ENCODE peak calls at places on chromosomes 16 and 17, in nine cellular contexts. One of them, this sample, is unnamed.

GRCh38 chr16:77213542-77214108 is 14.4 kb downstream of the SYCE1L start:
- DNase-seq in AG10803: peak; percentile 83
- DNase-seq in AG04450: peak; percentile 37
- DNase-seq in upper lobe of right lung: no peak
- DNase-seq in endodermal cell: no peak
- DNase-seq in right lobe of liver: no peak
- DNase-seq in choroid plexus epithelial cell: peak; percentile 67
- DNase-seq in endothelial cell: no peak
- DNase-seq in IMR-90: peak; percentile 86
- DNase-seq in this sample: no peak

GRCh38 chr17:34637548-34638525 is 58.5 kb downstream of the TMEM132E start:
- DNase-seq in AG10803: peak; percentile 69
- DNase-seq in AG04450: peak; percentile 18
- DNase-seq in upper lobe of right lung: peak; percentile 88
- DNase-seq in endodermal cell: peak; percentile 97
- DNase-seq in right lobe of liver: peak; percentile 85
- DNase-seq in choroid plexus epithelial cell: peak; percentile 79
- DNase-seq in endothelial cell: peak; percentile 89
- DNase-seq in IMR-90: peak; percentile 56
- DNase-seq in this sample: peak; percentile 80

GRCh38 chr16:86585821-86586611 is 7.7 kb downstream of the FOXL1 start:
- DNase-seq in AG10803: peak; percentile 85
- DNase-seq in AG04450: peak; percentile 71
- DNase-seq in upper lobe of right lung: no peak
- DNase-seq in endodermal cell: no peak
- DNase-seq in right lobe of liver: no peak
- DNase-seq in choroid plexus epithelial cell: peak; percentile 86
- DNase-seq in endothelial cell: no peak
- DNase-seq in IMR-90: peak; percentile 93
- DNase-seq in this sample: no peak

GRCh38 chr17:37746617-37747016 is 1.8 kb upstream of the HNF1B start:
- DNase-seq in AG10803: no peak
- DNase-seq in AG04450: no peak
- DNase-seq in upper lobe of right lung: no peak
- DNase-seq in endodermal cell: no peak
- DNase-seq in right lobe of liver: no peak
- DNase-seq in choroid plexus epithelial cell: no peak
- DNase-seq in endothelial cell: no peak
- DNase-seq in IMR-90: no peak
- DNase-seq in this sample: no peak

GRCh38 chr16:56477096-56477878 is 25.9 kb downstream of the OGFOD1 start:
- DNase-seq in AG10803: peak; percentile 87
- DNase-seq in AG04450: peak; percentile 58
- DNase-seq in upper lobe of right lung: no peak
- DNase-seq in endodermal cell: no peak
- DNase-seq in right lobe of liver: no peak
- DNase-seq in choroid plexus epithelial cell: peak; percentile 96
- DNase-seq in endothelial cell: no peak
- DNase-seq in IMR-90: peak; percentile 93
- DNase-seq in this sample: no peak

GRCh38 chr17:45316271-45317112 is at the start of gene MAP3K14:
- DNase-seq in AG10803: peak; percentile 78
- DNase-seq in AG04450: no peak
- DNase-seq in upper lobe of right lung: peak; percentile 92
- DNase-seq in endodermal cell: peak; percentile 91
- DNase-seq in right lobe of liver: peak; percentile 84
- DNase-seq in choroid plexus epithelial cell: peak; percentile 74
- DNase-seq in endothelial cell: peak; percentile 70
- DNase-seq in IMR-90: peak; percentile 64
- DNase-seq in this sample: peak; percentile 85

GRCh38 chr17:64399767-64400156 is 9.1 kb upstream of the PECAM1 start:
- DNase-seq in AG10803: no peak
- DNase-seq in AG04450: no peak
- DNase-seq in upper lobe of right lung: no peak
- DNase-seq in endodermal cell: no peak
- DNase-seq in right lobe of liver: peak; percentile 1
- DNase-seq in choroid plexus epithelial cell: no peak
- DNase-seq in endothelial cell: no peak
- DNase-seq in IMR-90: no peak
- DNase-seq in this sample: no peak

GRCh38 chr17:59456428-59456827 is 109.0 kb upstream of the DHX40 start:
- DNase-seq in AG10803: no peak
- DNase-seq in AG04450: no peak
- DNase-seq in upper lobe of right lung: no peak
- DNase-seq in endodermal cell: no peak
- DNase-seq in right lobe of liver: no peak
- DNase-seq in choroid plexus epithelial cell: no peak
- DNase-seq in endothelial cell: no peak
- DNase-seq in IMR-90: no peak
- DNase-seq in this sample: no peak

GRCh38 chr16:88885693-88886253 is 19.3 kb upstream of the PABPN1L start:
- DNase-seq in AG10803: no peak
- DNase-seq in AG04450: no peak
- DNase-seq in upper lobe of right lung: no peak
- DNase-seq in endodermal cell: no peak
- DNase-seq in right lobe of liver: no peak
- DNase-seq in choroid plexus epithelial cell: no peak
- DNase-seq in endothelial cell: no peak
- DNase-seq in IMR-90: no peak
- DNase-seq in this sample: no peak

GRCh38 chr16:88886311-88886914 is 20.0 kb upstream of the PABPN1L start:
- DNase-seq in AG10803: no peak
- DNase-seq in AG04450: no peak
- DNase-seq in upper lobe of right lung: no peak
- DNase-seq in endodermal cell: no peak
- DNase-seq in right lobe of liver: no peak
- DNase-seq in choroid plexus epithelial cell: no peak
- DNase-seq in endothelial cell: no peak
- DNase-seq in IMR-90: no peak
- DNase-seq in this sample: no peak

GRCh38 chr16:88888057-88888777 is 21.8 kb upstream of the PABPN1L start:
- DNase-seq in AG10803: no peak
- DNase-seq in AG04450: no peak
- DNase-seq in upper lobe of right lung: no peak
- DNase-seq in endodermal cell: no peak
- DNase-seq in right lobe of liver: no peak
- DNase-seq in choroid plexus epithelial cell: no peak
- DNase-seq in endothelial cell: peak; percentile 19
- DNase-seq in IMR-90: no peak
- DNase-seq in this sample: no peak

GRCh38 chr16:88888778-88889387 is 22.4 kb upstream of the PABPN1L start:
- DNase-seq in AG10803: no peak
- DNase-seq in AG04450: no peak
- DNase-seq in upper lobe of right lung: no peak
- DNase-seq in endodermal cell: peak; percentile 74
- DNase-seq in right lobe of liver: no peak
- DNase-seq in choroid plexus epithelial cell: no peak
- DNase-seq in endothelial cell: no peak
- DNase-seq in IMR-90: no peak
- DNase-seq in this sample: no peak

DNA sequence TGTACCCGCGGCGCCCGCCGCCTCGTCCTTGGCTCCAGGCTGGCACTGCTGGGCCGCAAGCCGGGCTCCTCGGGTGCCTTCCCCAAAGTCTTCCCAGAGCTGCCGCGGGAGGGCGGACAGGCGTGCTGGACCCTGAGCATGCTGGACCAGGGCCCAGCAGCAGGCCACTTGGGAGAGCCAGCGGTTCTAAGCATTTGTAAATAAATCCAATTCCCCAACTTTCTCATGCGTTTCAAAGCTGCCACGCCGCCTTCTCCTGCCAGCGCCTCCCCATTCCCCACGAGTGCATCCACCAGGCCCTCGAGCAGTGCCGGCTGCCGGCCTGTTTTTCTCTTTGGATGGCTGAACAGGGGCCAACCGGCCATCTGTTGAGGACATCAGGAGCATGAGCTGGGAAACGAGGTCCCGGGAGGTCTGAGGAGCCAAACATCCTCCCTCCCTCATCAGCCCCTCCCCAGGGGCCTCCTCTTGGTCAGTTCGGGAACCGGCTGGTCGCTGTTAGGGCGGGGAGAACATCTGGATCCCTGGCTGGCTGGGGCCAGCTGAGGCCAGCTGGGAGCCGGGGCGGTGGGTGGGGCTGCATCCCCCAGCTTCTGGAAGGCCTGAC is 20.6 kb upstream of the PABPN1L start:
- DNase-seq in AG10803: peak; percentile 59
- DNase-seq in AG04450: peak; percentile 61
- DNase-seq in upper lobe of right lung: peak; percentile 76
- DNase-seq in endodermal cell: no peak
- DNase-seq in right lobe of liver: no peak
- DNase-seq in choroid plexus epithelial cell: no peak
- DNase-seq in endothelial cell: no peak
- DNase-seq in IMR-90: peak; percentile 36
- DNase-seq in this sample: no peak
- TF ChIP-seq CTCF in AG10803: peak; percentile 25
- TF ChIP-seq CTCF in AG04450: peak; percentile 21
- TF ChIP-seq CTCF in upper lobe of right lung: no peak
- TF ChIP-seq CTCF in endodermal cell: no peak
- TF ChIP-seq CTCF in right lobe of liver: no peak
- TF ChIP-seq CTCF in choroid plexus epithelial cell: no peak
- TF ChIP-seq CTCF in endothelial cell: no peak
- TF ChIP-seq CTCF in IMR-90: no peak
- TF ChIP-seq CTCF in this sample: no peak

GRCh38 chr16:85477801-85478363 is 135.2 kb upstream of the GSE1 start:
- DNase-seq in AG10803: no peak
- DNase-seq in AG04450: no peak
- DNase-seq in upper lobe of right lung: no peak
- DNase-seq in endodermal cell: no peak
- DNase-seq in right lobe of liver: no peak
- DNase-seq in choroid plexus epithelial cell: peak; percentile 73
- DNase-seq in endothelial cell: no peak
- DNase-seq in IMR-90: no peak
- DNase-seq in this sample: no peak

GRCh38 chr16:85481738-85482137 is 131.4 kb upstream of the GSE1 start:
- DNase-seq in AG10803: no peak
- DNase-seq in AG04450: no peak
- DNase-seq in upper lobe of right lung: no peak
- DNase-seq in endodermal cell: no peak
- DNase-seq in right lobe of liver: no peak
- DNase-seq in choroid plexus epithelial cell: no peak
- DNase-seq in endothelial cell: no peak
- DNase-seq in IMR-90: no peak
- DNase-seq in this sample: no peak

GRCh38 chr16:85480727-85481101 is 132.4 kb upstream of the GSE1 start:
- DNase-seq in AG10803: no peak
- DNase-seq in AG04450: no peak
- DNase-seq in upper lobe of right lung: no peak
- DNase-seq in endodermal cell: no peak
- DNase-seq in right lobe of liver: no peak
- DNase-seq in choroid plexus epithelial cell: peak; percentile 88
- DNase-seq in endothelial cell: no peak
- DNase-seq in IMR-90: no peak
- DNase-seq in this sample: no peak

GRCh38 chr16:85481206-85481605 is 131.9 kb upstream of the GSE1 start:
- DNase-seq in AG10803: no peak
- DNase-seq in AG04450: no peak
- DNase-seq in upper lobe of right lung: no peak
- DNase-seq in endodermal cell: no peak
- DNase-seq in right lobe of liver: no peak
- DNase-seq in choroid plexus epithelial cell: no peak
- DNase-seq in endothelial cell: no peak
- DNase-seq in IMR-90: no peak
- DNase-seq in this sample: no peak

DNA sequence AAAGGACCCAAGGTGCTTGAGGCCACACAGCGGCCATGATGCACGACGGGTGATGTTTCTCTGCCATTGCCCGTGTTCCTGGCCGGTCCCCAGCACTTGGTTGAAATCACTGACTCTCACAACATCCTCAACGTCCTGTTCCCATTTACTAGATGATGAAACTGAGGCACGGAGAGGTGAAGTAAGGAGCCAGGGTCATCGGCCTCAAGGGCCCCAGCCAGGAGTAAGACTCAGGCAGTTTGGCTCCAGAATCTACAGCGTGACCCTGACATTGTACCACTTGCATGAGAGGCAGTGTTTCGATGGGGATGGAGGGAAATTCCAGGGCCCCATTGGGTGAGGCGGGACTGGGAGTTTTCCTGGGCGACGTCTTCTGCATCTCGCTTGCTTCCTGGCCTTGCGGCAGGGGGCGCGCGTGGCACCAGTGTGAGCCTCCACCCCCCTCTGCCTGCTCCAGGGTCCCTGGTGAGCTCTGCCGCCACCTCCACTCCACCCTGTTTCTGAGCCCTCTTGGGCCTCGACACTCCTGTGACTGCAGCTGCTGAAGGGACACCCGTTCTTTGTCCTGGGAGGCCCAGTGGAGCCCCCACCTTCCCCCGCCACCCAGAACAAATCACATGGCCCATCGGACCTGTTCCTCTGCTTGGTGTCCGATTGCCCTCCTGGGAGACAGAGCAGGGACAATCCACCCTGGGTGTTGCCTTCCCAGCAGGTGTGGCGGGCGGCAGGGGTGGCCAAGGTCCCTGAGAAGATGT is 133.0 kb upstream of the GSE1 start:
- DNase-seq in AG10803: no peak
- DNase-seq in AG04450: no peak
- DNase-seq in upper lobe of right lung: peak; percentile 82
- DNase-seq in endodermal cell: peak; percentile 84
- DNase-seq in right lobe of liver: no peak
- DNase-seq in choroid plexus epithelial cell: no peak
- DNase-seq in endothelial cell: no peak
- DNase-seq in IMR-90: no peak
- DNase-seq in this sample: no peak
- TF ChIP-seq CTCF in AG10803: peak; percentile 37
- TF ChIP-seq CTCF in AG04450: peak; percentile 12
- TF ChIP-seq CTCF in upper lobe of right lung: peak; percentile 35
- TF ChIP-seq CTCF in endodermal cell: peak; percentile 64
- TF ChIP-seq CTCF in right lobe of liver: no peak
- TF ChIP-seq CTCF in choroid plexus epithelial cell: peak; percentile 44
- TF ChIP-seq CTCF in endothelial cell: no peak
- TF ChIP-seq CTCF in IMR-90: no peak
- TF ChIP-seq CTCF in this sample: peak; percentile 54

GRCh38 chr16:22139732-22140131 is 22.6 kb upstream of the SDR42E2 start:
- DNase-seq in AG10803: no peak
- DNase-seq in AG04450: no peak
- DNase-seq in upper lobe of right lung: no peak
- DNase-seq in endodermal cell: no peak
- DNase-seq in right lobe of liver: no peak
- DNase-seq in choroid plexus epithelial cell: no peak
- DNase-seq in endothelial cell: no peak
- DNase-seq in IMR-90: no peak
- DNase-seq in this sample: no peak

GRCh38 chr16:22144520-22144919 is 17.8 kb upstream of the SDR42E2 start:
- DNase-seq in AG10803: no peak
- DNase-seq in AG04450: no peak
- DNase-seq in upper lobe of right lung: no peak
- DNase-seq in endodermal cell: no peak
- DNase-seq in right lobe of liver: no peak
- DNase-seq in choroid plexus epithelial cell: no peak
- DNase-seq in endothelial cell: no peak
- DNase-seq in IMR-90: no peak
- DNase-seq in this sample: no peak

GRCh38 chr16:22139008-22139407 is 23.3 kb upstream of the SDR42E2 start:
- DNase-seq in AG10803: no peak
- DNase-seq in AG04450: no peak
- DNase-seq in upper lobe of right lung: peak; percentile 83
- DNase-seq in endodermal cell: no peak
- DNase-seq in right lobe of liver: no peak
- DNase-seq in choroid plexus epithelial cell: no peak
- DNase-seq in endothelial cell: no peak
- DNase-seq in IMR-90: no peak
- DNase-seq in this sample: no peak

GRCh38 chr16:22138482-22138881 is 23.8 kb upstream of the SDR42E2 start:
- DNase-seq in AG10803: no peak
- DNase-seq in AG04450: no peak
- DNase-seq in upper lobe of right lung: no peak
- DNase-seq in endodermal cell: no peak
- DNase-seq in right lobe of liver: no peak
- DNase-seq in choroid plexus epithelial cell: no peak
- DNase-seq in endothelial cell: no peak
- DNase-seq in IMR-90: no peak
- DNase-seq in this sample: no peak

GRCh38 chr16:22141746-22142145 is 20.6 kb upstream of the SDR42E2 start:
- DNase-seq in AG10803: peak; percentile 16
- DNase-seq in AG04450: no peak
- DNase-seq in upper lobe of right lung: no peak
- DNase-seq in endodermal cell: peak; percentile 82
- DNase-seq in right lobe of liver: no peak
- DNase-seq in choroid plexus epithelial cell: peak; percentile 49
- DNase-seq in endothelial cell: peak; percentile 21
- DNase-seq in IMR-90: peak; percentile 7
- DNase-seq in this sample: no peak
- TF ChIP-seq CTCF in AG10803: peak; percentile 47
- TF ChIP-seq CTCF in AG04450: peak; percentile 61
- TF ChIP-seq CTCF in upper lobe of right lung: peak; percentile 23
- TF ChIP-seq CTCF in endodermal cell: peak; percentile 78
- TF ChIP-seq CTCF in right lobe of liver: no peak
- TF ChIP-seq CTCF in choroid plexus epithelial cell: peak; percentile 73
- TF ChIP-seq CTCF in endothelial cell: peak; percentile 50
- TF ChIP-seq CTCF in IMR-90: peak; percentile 30
- TF ChIP-seq CTCF in this sample: peak; percentile 63

GRCh38 chr17:18176152-18176551 is 7.5 kb upstream of the ALKBH5 start:
- DNase-seq in AG10803: no peak
- DNase-seq in AG04450: no peak
- DNase-seq in upper lobe of right lung: no peak
- DNase-seq in endodermal cell: no peak
- DNase-seq in right lobe of liver: no peak
- DNase-seq in choroid plexus epithelial cell: no peak
- DNase-seq in endothelial cell: no peak
- DNase-seq in IMR-90: no peak
- DNase-seq in this sample: no peak

GRCh38 chr17:18179804-18180203 is 3.8 kb upstream of the ALKBH5 start:
- DNase-seq in AG10803: no peak
- DNase-seq in AG04450: no peak
- DNase-seq in upper lobe of right lung: no peak
- DNase-seq in endodermal cell: no peak
- DNase-seq in right lobe of liver: no peak
- DNase-seq in choroid plexus epithelial cell: no peak
- DNase-seq in endothelial cell: no peak
- DNase-seq in IMR-90: no peak
- DNase-seq in this sample: no peak

GRCh38 chr17:18181358-18181757 is 2.3 kb upstream of the ALKBH5 start:
- DNase-seq in AG10803: no peak
- DNase-seq in AG04450: no peak
- DNase-seq in upper lobe of right lung: no peak
- DNase-seq in endodermal cell: no peak
- DNase-seq in right lobe of liver: no peak
- DNase-seq in choroid plexus epithelial cell: no peak
- DNase-seq in endothelial cell: no peak
- DNase-seq in IMR-90: peak; percentile 29
- DNase-seq in this sample: no peak

GRCh38 chr17:18177137-18177536 is 6.5 kb upstream of the ALKBH5 start:
- DNase-seq in AG10803: no peak
- DNase-seq in AG04450: no peak
- DNase-seq in upper lobe of right lung: no peak
- DNase-seq in endodermal cell: no peak
- DNase-seq in right lobe of liver: no peak
- DNase-seq in choroid plexus epithelial cell: no peak
- DNase-seq in endothelial cell: no peak
- DNase-seq in IMR-90: no peak
- DNase-seq in this sample: no peak

DNA sequence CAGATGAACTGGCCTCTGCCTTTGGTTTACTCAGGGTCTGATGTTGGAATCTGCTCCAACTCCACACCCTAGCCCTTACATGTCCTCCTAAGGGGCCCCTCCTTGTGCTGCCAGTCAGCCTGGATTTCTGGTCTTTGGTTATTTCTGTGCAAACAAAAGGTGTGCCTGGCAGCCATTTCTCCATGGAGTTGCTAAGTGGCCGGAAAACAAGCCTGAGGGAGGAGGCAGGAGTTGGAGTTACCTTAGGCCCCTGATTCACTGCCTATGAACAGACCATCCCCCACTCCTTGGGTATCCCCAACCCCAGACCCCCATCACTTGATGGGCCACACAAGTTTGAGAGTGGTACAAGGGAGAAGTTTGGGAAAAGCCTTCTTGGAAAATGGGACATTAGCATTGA is 4.4 kb upstream of the ALKBH5 start:
- DNase-seq in AG10803: no peak
- DNase-seq in AG04450: no peak
- DNase-seq in upper lobe of right lung: no peak
- DNase-seq in endodermal cell: no peak
- DNase-seq in right lobe of liver: no peak
- DNase-seq in choroid plexus epithelial cell: no peak
- DNase-seq in endothelial cell: no peak
- DNase-seq in IMR-90: no peak
- DNase-seq in this sample: no peak
- TF ChIP-seq CTCF in AG10803: no peak
- TF ChIP-seq CTCF in AG04450: no peak
- TF ChIP-seq CTCF in upper lobe of right lung: no peak
- TF ChIP-seq CTCF in endodermal cell: no peak
- TF ChIP-seq CTCF in right lobe of liver: no peak
- TF ChIP-seq CTCF in choroid plexus epithelial cell: no peak
- TF ChIP-seq CTCF in endothelial cell: no peak
- TF ChIP-seq CTCF in IMR-90: no peak
- TF ChIP-seq CTCF in this sample: no peak